ENCODE peak calls at places on chromosome 1, in nine cellular contexts. R, P, T, W, Z, O, I, S and K are unnamed samples.

GRCh38 chr1:154318386-154318785 is 2.5 kb upstream of the AQP10 start:
- DNase-seq in R (no peak), P (no peak), T (no peak), W (no peak), Z (no peak), O (no peak), I (no peak), S (no peak), K (no peak)

GRCh38 chr1:109240158-109241152 is 8.9 kb upstream of the CELSR2 start:
- DNase-seq in R (no peak), P (no peak), T (peak; percentile 26), W (peak; percentile 77), Z (no peak), O (peak; percentile 60), I (no peak), S (no peak), K (no peak)

GRCh38 chr1:98121661-98122060 is 200.8 kb upstream of the DPYD start:
- DNase-seq in R (no peak), P (no peak), T (no peak), W (no peak), Z (no peak), O (no peak), I (no peak), S (no peak), K (no peak)

GRCh38 chr1:230857077-230857476 is 11.2 kb downstream of the C1orf198 start:
- DNase-seq in R (no peak), P (no peak), T (no peak), W (peak; percentile 77), Z (no peak), O (no peak), I (peak; percentile 37), S (no peak), K (no peak)

GRCh38 chr1:197619008-197619640 is 156.2 kb downstream of the DENND1B start:
- DNase-seq in R (no peak), P (no peak), T (no peak), W (no peak), Z (no peak), O (no peak), I (peak; percentile 39), S (no peak), K (peak; percentile 14)

GRCh38 chr1:27554777-27555699 is 48.9 kb downstream of the AHDC1 start:
- DNase-seq in R (no peak), P (no peak), T (no peak), W (no peak), Z (no peak), O (no peak), I (no peak), S (no peak), K (no peak)

GRCh38 chr1:67261646-67262045 is 46.0 kb upstream of the IL12RB2 start:
- DNase-seq in R (no peak), P (no peak), T (no peak), W (no peak), Z (no peak), O (no peak), I (no peak), S (peak; percentile 58), K (no peak)

GRCh38 chr1:173507205-173507846 is 30.2 kb downstream of the PRDX6 start:
- DNase-seq in R (no peak), P (peak; percentile 64), T (no peak), W (peak; percentile 57), Z (no peak), O (no peak), I (peak; percentile 68), S (no peak), K (no peak)

GRCh38 chr1:160777486-160778089 is 18.4 kb upstream of the LY9 start:
- DNase-seq in R (peak; percentile 33), P (peak; percentile 32), T (peak; percentile 20), W (no peak), Z (peak; percentile 41), O (peak; percentile 54), I (no peak), S (peak; percentile 65), K (no peak)